ENCODE peak calls at places on chromosomes 7 and 10, in five cellular contexts. One of them, this sample, is unnamed.

GRCh38 chr7:140923358-140924006 is 1.2 kb downstream of the BRAF start:
- DNase-seq in fibroblast of lung: peak
- DNase-seq in foreskin fibroblast: peak
- DNase-seq in lung: no peak
- DNase-seq in body of pancreas: peak
- DNase-seq in this sample: no peak

GRCh38 chr10:130954326-130954905 is 357.1 kb downstream of the TCERG1L start:
- DNase-seq in fibroblast of lung: no peak
- DNase-seq in foreskin fibroblast: no peak
- DNase-seq in lung: no peak
- DNase-seq in body of pancreas: no peak
- DNase-seq in this sample: no peak

GRCh38 chr10:108254089-108254488 is 1089.6 kb upstream of the SORCS1 start:
- DNase-seq in fibroblast of lung: no peak
- DNase-seq in foreskin fibroblast: no peak
- DNase-seq in lung: no peak
- DNase-seq in body of pancreas: no peak
- DNase-seq in this sample: no peak

GRCh38 chr7:78435355-78435754 is 636.8 kb downstream of the PHTF2 start:
- DNase-seq in fibroblast of lung: no peak
- DNase-seq in foreskin fibroblast: peak
- DNase-seq in lung: no peak
- DNase-seq in body of pancreas: no peak
- DNase-seq in this sample: no peak

GRCh38 chr7:86058649-86059048 is 585.1 kb upstream of the GRM3 start:
- DNase-seq in fibroblast of lung: no peak
- DNase-seq in foreskin fibroblast: no peak
- DNase-seq in lung: no peak
- DNase-seq in body of pancreas: no peak
- DNase-seq in this sample: no peak

GRCh38 chr10:28840954-28841353 is 163.6 kb downstream of the BAMBI start:
- DNase-seq in fibroblast of lung: peak
- DNase-seq in foreskin fibroblast: no peak
- DNase-seq in lung: no peak
- DNase-seq in body of pancreas: no peak
- DNase-seq in this sample: no peak

GRCh38 chr7:24978837-24979469 is 1.0 kb downstream of the OSBPL3 start:
- DNase-seq in fibroblast of lung: peak
- DNase-seq in foreskin fibroblast: peak
- DNase-seq in lung: peak
- DNase-seq in body of pancreas: no peak
- DNase-seq in this sample: no peak

GRCh38 chr7:27108390-27109127 is 6.1 kb upstream of the HOXA2 start:
- DNase-seq in fibroblast of lung: peak
- DNase-seq in foreskin fibroblast: no peak
- DNase-seq in lung: no peak
- DNase-seq in body of pancreas: no peak
- DNase-seq in this sample: no peak

GRCh38 chr10:28295346-28295745 is 7.5 kb downstream of the MPP7 start:
- DNase-seq in fibroblast of lung: no peak
- DNase-seq in foreskin fibroblast: no peak
- DNase-seq in lung: no peak
- DNase-seq in body of pancreas: no peak
- DNase-seq in this sample: no peak

GRCh38 chr7:97373743-97374142 is 256.2 kb downstream of the SDHAF3 start:
- DNase-seq in fibroblast of lung: no peak
- DNase-seq in foreskin fibroblast: no peak
- DNase-seq in lung: no peak
- DNase-seq in body of pancreas: no peak
- DNase-seq in this sample: no peak

GRCh38 chr10:71746344-71747037 is 26.8 kb downstream of the VSIR start:
- DNase-seq in fibroblast of lung: no peak
- DNase-seq in foreskin fibroblast: peak
- DNase-seq in lung: peak
- DNase-seq in body of pancreas: peak
- DNase-seq in this sample: peak

GRCh38 chr10:86390337-86391120 is 23.9 kb upstream of the GRID1 start:
- DNase-seq in fibroblast of lung: no peak
- DNase-seq in foreskin fibroblast: no peak
- DNase-seq in lung: no peak
- DNase-seq in body of pancreas: no peak
- DNase-seq in this sample: no peak

GRCh38 chr10:86388119-86388704 is 21.6 kb upstream of the GRID1 start:
- DNase-seq in fibroblast of lung: no peak
- DNase-seq in foreskin fibroblast: no peak
- DNase-seq in lung: peak
- DNase-seq in body of pancreas: no peak
- DNase-seq in this sample: no peak

GRCh38 chr10:86391236-86391840 is 24.7 kb upstream of the GRID1 start:
- DNase-seq in fibroblast of lung: no peak
- DNase-seq in foreskin fibroblast: no peak
- DNase-seq in lung: no peak
- DNase-seq in body of pancreas: no peak
- DNase-seq in this sample: no peak

GRCh38 chr10:86387221-86387794 is 20.7 kb upstream of the GRID1 start:
- DNase-seq in fibroblast of lung: no peak
- DNase-seq in foreskin fibroblast: no peak
- DNase-seq in lung: peak
- DNase-seq in body of pancreas: no peak
- DNase-seq in this sample: no peak

DNA sequence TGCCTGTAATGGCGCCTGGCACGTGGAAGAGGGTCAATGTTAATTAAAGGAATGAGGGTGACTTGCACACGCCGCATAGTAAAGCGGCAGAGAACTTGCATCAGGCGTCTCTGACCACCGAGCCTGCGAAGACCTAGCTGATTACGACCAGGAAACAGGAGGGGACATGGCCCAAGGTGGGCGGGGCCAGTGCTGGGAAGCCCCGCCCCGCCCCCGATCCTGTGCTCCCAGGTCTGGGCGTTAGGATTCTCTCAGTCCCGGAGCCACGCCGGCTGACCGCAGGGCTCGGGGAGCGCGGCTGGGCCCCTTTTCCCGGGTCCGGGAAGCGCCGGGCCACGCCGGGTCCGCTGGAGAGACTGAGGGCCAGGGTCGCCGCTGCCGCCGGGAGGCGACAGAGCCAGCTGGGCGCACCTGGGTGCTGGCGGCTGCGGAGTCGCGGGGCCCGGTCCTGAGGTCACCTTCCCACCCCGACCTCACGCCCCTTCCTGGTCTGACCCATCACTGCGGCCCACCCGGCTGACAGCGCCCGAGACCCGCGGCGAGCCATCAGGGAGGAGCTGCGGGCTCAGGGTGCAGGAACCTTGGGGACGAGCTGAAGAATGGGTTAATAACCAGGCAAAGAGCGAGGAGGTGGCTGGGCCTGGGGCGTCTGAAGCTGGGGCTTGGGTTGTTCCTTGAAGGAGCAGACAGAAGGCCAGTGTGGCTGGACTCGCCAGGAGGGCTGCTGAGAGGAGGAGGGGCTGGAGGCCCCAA is 23.0 kb upstream of the GRID1 start:
- DNase-seq in fibroblast of lung: no peak
- DNase-seq in foreskin fibroblast: peak
- DNase-seq in lung: peak
- DNase-seq in body of pancreas: peak
- DNase-seq in this sample: no peak
- TF ChIP-seq CTCF in fibroblast of lung: no peak
- TF ChIP-seq CTCF in foreskin fibroblast: no peak
- TF ChIP-seq CTCF in lung: no peak
- TF ChIP-seq CTCF in body of pancreas: no peak
- TF ChIP-seq CTCF in this sample: no peak

GRCh38 chr7:13727279-13727678 is 262.2 kb downstream of the ETV1 start:
- DNase-seq in fibroblast of lung: no peak
- DNase-seq in foreskin fibroblast: peak
- DNase-seq in lung: peak
- DNase-seq in body of pancreas: no peak
- DNase-seq in this sample: no peak

GRCh38 chr7:13737563-13737962 is 251.9 kb downstream of the ETV1 start:
- DNase-seq in fibroblast of lung: no peak
- DNase-seq in foreskin fibroblast: no peak
- DNase-seq in lung: no peak
- DNase-seq in body of pancreas: no peak
- DNase-seq in this sample: no peak

GRCh38 chr7:13731643-13732042 is 257.8 kb downstream of the ETV1 start:
- DNase-seq in fibroblast of lung: peak
- DNase-seq in foreskin fibroblast: peak
- DNase-seq in lung: no peak
- DNase-seq in body of pancreas: no peak
- DNase-seq in this sample: no peak
- TF ChIP-seq CTCF in fibroblast of lung: no peak
- TF ChIP-seq CTCF in foreskin fibroblast: no peak
- TF ChIP-seq CTCF in lung: no peak
- TF ChIP-seq CTCF in body of pancreas: no peak
- TF ChIP-seq CTCF in this sample: no peak

DNA sequence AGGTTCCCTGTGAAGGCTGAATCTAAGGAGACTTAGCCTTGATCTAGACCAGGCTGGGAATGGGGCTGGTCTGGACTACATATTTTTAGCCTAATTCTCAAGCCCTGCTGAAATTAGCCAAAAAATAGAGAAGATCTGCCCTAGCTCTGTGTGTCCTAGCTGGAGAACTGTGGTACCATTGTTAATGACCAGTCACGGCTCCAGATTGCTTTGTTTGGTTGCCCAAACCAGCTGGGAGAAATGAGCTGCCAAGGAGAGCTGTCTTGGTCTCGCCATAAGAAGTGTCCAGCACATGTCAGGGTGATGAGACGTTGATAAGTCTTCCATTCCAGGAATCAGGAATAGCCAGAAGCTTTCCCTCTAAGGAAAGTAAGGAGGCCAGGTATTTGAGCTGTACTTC is 20.7 kb downstream of the GBX1 start:
- DNase-seq in fibroblast of lung: no peak
- DNase-seq in foreskin fibroblast: no peak
- DNase-seq in lung: no peak
- DNase-seq in body of pancreas: no peak
- DNase-seq in this sample: no peak
- TF ChIP-seq CTCF in fibroblast of lung: no peak
- TF ChIP-seq CTCF in foreskin fibroblast: no peak
- TF ChIP-seq CTCF in lung: no peak
- TF ChIP-seq CTCF in body of pancreas: no peak
- TF ChIP-seq CTCF in this sample: no peak

GRCh38 chr10:46327685-46328084 is 40.9 kb downstream of the ANTXRL start:
- DNase-seq in fibroblast of lung: no peak
- DNase-seq in foreskin fibroblast: no peak
- DNase-seq in lung: no peak
- DNase-seq in body of pancreas: no peak
- DNase-seq in this sample: no peak

GRCh38 chr10:46326066-46326465 is 39.3 kb downstream of the ANTXRL start:
- DNase-seq in fibroblast of lung: no peak
- DNase-seq in foreskin fibroblast: no peak
- DNase-seq in lung: peak
- DNase-seq in body of pancreas: no peak
- DNase-seq in this sample: no peak

GRCh38 chr10:46323176-46323575 is 36.4 kb downstream of the ANTXRL start:
- DNase-seq in fibroblast of lung: no peak
- DNase-seq in foreskin fibroblast: no peak
- DNase-seq in lung: no peak
- DNase-seq in body of pancreas: no peak
- DNase-seq in this sample: no peak

GRCh38 chr10:46326971-46327370 is 40.2 kb downstream of the ANTXRL start:
- DNase-seq in fibroblast of lung: no peak
- DNase-seq in foreskin fibroblast: no peak
- DNase-seq in lung: no peak
- DNase-seq in body of pancreas: no peak
- DNase-seq in this sample: no peak

DNA sequence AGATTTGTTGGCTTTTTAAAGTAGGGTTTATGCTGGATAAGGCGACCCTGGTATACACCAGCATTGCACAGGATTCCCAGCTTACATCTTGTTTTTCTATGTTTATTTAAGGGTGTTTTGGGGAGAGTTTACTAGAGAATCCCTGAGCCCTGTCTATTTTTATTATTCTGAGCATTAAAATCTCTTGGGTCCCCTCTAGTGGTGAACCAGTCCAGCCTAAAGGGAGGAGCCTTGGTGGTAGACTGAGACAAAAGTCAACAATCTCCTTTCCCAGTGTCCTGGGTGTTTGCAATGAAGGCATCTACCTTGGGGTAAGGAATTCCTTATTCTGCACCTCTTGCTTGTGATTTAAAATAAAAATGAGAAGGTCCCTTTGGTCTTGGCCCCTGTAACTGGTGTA is 38.2 kb downstream of the ANTXRL start:
- DNase-seq in fibroblast of lung: no peak
- DNase-seq in foreskin fibroblast: no peak
- DNase-seq in lung: no peak
- DNase-seq in body of pancreas: no peak
- DNase-seq in this sample: no peak
- TF ChIP-seq CTCF in fibroblast of lung: no peak
- TF ChIP-seq CTCF in foreskin fibroblast: peak
- TF ChIP-seq CTCF in lung: no peak
- TF ChIP-seq CTCF in body of pancreas: no peak
- TF ChIP-seq CTCF in this sample: no peak

GRCh38 chr10:82245157-82245556 is 370.2 kb downstream of the NRG3 start:
- DNase-seq in fibroblast of lung: no peak
- DNase-seq in foreskin fibroblast: no peak
- DNase-seq in lung: no peak
- DNase-seq in body of pancreas: no peak
- DNase-seq in this sample: no peak

GRCh38 chr10:82251222-82251977 is 376.4 kb downstream of the NRG3 start:
- DNase-seq in fibroblast of lung: no peak
- DNase-seq in foreskin fibroblast: no peak
- DNase-seq in lung: no peak
- DNase-seq in body of pancreas: no peak
- DNase-seq in this sample: no peak

GRCh38 chr10:82242778-82243177 is 367.8 kb downstream of the NRG3 start:
- DNase-seq in fibroblast of lung: no peak
- DNase-seq in foreskin fibroblast: no peak
- DNase-seq in lung: no peak
- DNase-seq in body of pancreas: no peak
- DNase-seq in this sample: no peak

GRCh38 chr10:82249141-82249540 is 374.1 kb downstream of the NRG3 start:
- DNase-seq in fibroblast of lung: no peak
- DNase-seq in foreskin fibroblast: no peak
- DNase-seq in lung: no peak
- DNase-seq in body of pancreas: no peak
- DNase-seq in this sample: no peak

DNA sequence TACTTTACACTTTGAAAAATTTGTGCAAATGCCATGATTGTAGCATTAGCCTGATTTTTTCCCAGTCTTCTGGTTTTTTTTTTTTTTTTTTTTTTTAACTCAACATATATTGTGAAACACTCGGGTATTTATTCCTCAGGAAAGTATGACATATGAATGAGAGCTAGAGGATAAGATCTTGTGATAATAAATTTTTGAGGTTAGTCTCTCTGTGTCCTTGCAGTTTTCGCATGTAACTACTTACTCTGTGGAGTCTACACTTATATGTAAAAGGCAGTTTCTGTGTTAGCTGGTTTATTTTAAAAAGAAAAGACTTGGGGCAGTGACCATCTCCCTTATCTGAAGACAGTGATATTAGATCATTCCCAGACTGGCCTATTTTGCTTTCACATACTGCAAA is 370.9 kb downstream of the NRG3 start:
- DNase-seq in fibroblast of lung: no peak
- DNase-seq in foreskin fibroblast: no peak
- DNase-seq in lung: no peak
- DNase-seq in body of pancreas: no peak
- DNase-seq in this sample: no peak
- TF ChIP-seq CTCF in fibroblast of lung: no peak
- TF ChIP-seq CTCF in foreskin fibroblast: no peak
- TF ChIP-seq CTCF in lung: no peak
- TF ChIP-seq CTCF in body of pancreas: no peak
- TF ChIP-seq CTCF in this sample: no peak